ENCODE peak calls at places on chromosomes 2 and 18, in eight cellular contexts. H, R, D, O, I, T, E and N are unnamed samples.

GRCh38 chr2:9286553-9287399 is 80.2 kb downstream of the ASAP2 start:
- DNase-seq in H (no peak), O (no peak), T (peak), I (no peak), E (peak), R (no peak), D (no peak), N (no peak)

GRCh38 chr2:136638193-136638592 is 127.2 kb upstream of the THSD7B start:
- DNase-seq in O (no peak), E (no peak), T (peak), H (no peak), I (no peak), D (no peak), R (no peak), N (no peak)

GRCh38 chr2:142180820-142181533 is 50.2 kb upstream of the LRP1B start:
- DNase-seq in O (no peak), H (no peak), R (no peak), T (no peak), D (no peak), I (peak), E (peak), N (peak)

GRCh38 chr2:170369894-170370293 is 191.9 kb downstream of the MYO3B start:
- DNase-seq in T (no peak), I (peak), H (no peak), O (no peak), E (peak), R (no peak), D (no peak), N (no peak)

GRCh38 chr2:207768891-207769596 is 662 bp downstream of the FZD5 start:
- DNase-seq in E (peak), H (peak), O (no peak), T (no peak), D (no peak), I (no peak), R (peak), N (no peak)

GRCh38 chr2:27724905-27725693 is 46.4 kb upstream of the MRPL33 start:
- DNase-seq in H (no peak), T (no peak), E (peak), I (no peak), R (no peak), O (no peak), D (no peak), N (no peak)

GRCh38 chr2:27408601-27409320 is 630 bp downstream of the PPM1G start:
- DNase-seq in H (no peak), T (no peak), O (no peak), D (no peak), R (no peak), I (peak), E (no peak), N (no peak)

GRCh38 chr2:8009010-8009597 is 672.8 kb upstream of the ID2 start:
- DNase-seq in O (no peak), I (no peak), H (no peak), T (no peak), R (no peak), E (no peak), D (no peak), N (no peak)

GRCh38 chr2:184210329-184210728 is 388.0 kb upstream of the ZNF804A start:
- DNase-seq in O (no peak), R (no peak), I (no peak), T (no peak), E (no peak), D (no peak), H (no peak), N (no peak)

GRCh38 chr2:145957929-145958328 is 1438.0 kb upstream of the ZEB2 start:
- DNase-seq in E (peak), T (peak), O (no peak), I (no peak), H (no peak), D (no peak), R (no peak), N (no peak)

GRCh38 chr2:108643450-108643849 is 75.8 kb upstream of the RANBP2 start:
- DNase-seq in H (no peak), R (no peak), I (no peak), T (no peak), D (no peak), E (no peak), O (no peak), N (no peak)
- H3K27ac ChIP-seq in H (no peak), R (no peak), I (no peak), T (no peak), D (peak), E (no peak), O (no peak), N (no peak)

GRCh38 chr2:144477943-144478283 is 42.0 kb downstream of the ZEB2 start:
- DNase-seq in D (no peak), I (peak), E (no peak), H (no peak), T (no peak), O (peak), R (no peak), N (no peak)
- H3K27ac ChIP-seq in D (peak), I (no peak), E (peak), H (no peak), T (no peak), O (peak), R (peak), N (peak)

DNA sequence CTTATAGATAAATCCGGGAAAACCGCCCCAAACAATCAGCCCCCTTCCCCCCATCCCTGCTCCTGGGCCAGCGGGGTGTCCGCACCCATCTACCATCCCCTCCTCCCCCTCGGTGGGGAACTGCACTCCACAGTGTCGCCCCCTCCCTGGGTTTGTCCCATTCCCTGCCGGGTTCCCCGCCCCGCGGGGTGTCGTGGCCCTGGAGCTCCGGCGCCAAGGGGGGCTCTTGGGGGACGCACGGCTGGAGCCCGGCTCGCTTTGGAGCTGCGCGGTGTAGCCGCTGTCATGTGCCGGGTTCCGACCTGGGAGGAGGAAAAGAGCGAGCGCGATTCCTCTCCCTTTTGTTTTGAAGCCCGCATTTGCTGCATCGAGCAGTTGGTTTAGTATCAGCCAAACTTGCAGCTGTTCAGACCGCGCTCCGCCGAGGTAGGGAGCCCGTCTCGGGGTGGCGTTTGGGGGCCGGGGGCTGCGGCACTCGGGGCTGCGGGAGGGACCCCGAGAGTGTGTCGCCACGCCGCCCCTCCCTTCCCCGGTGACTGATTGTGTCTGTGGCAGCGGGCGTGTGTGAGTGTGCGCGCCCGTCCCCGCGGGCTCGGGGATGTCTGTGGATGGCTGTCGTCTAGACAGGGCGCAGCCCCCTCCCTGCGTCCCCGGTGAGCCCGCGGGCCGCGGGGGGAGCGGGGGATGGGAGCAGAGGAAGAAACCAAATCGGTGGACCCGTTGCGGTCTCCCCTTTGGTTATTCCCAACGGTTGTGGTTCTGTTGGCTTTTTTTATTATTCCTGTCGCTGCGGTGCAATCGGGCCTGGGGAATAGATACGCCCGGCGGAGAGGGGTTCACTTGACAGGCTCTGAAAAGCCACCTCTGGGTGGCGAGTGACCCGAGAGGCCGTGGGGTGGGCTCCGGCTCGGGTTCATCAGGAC is 836 bp downstream of the CTIF start:
- DNase-seq in H (peak), I (peak), O (peak), D (no peak), E (peak), R (peak), T (peak), N (peak)
- H3K27ac ChIP-seq in H (peak), I (no peak), O (peak), D (peak), E (peak), R (peak), T (peak), N (peak)

GRCh38 chr2:43538034-43538670 is 57.7 kb downstream of the THADA start:
- DNase-seq in R (no peak), I (no peak), H (no peak), E (no peak), T (peak), D (no peak), O (no peak), N (no peak)
- H3K27ac ChIP-seq in R (peak), I (no peak), H (peak), E (no peak), T (peak), D (no peak), O (peak), N (no peak)

GRCh38 chr2:150483532-150483931 is 3.9 kb downstream of the RND3 start:
- DNase-seq in H (no peak), E (peak), D (no peak), R (no peak), I (no peak), T (no peak), O (no peak), N (no peak)
- H3K27ac ChIP-seq in H (peak), E (peak), D (no peak), R (no peak), I (no peak), T (peak), O (peak), N (peak)

GRCh38 chr2:85601771-85602475 is 575 bp downstream of the TMEM150A start:
- DNase-seq in T (no peak), I (peak), R (no peak), H (peak), E (peak), O (peak), D (no peak), N (peak)
- H3K27ac ChIP-seq in T (no peak), I (no peak), R (peak), H (peak), E (peak), O (peak), D (peak), N (peak)